ENCODE peak calls at places on chromosomes 7 and 10, in nine cellular contexts. A, O, J, T, L, P, W, B and K are unnamed samples.

GRCh38 chr10:91798736-91799579 is 732 bp downstream of the TNKS2 start:
- DNase-seq in L (peak), P (peak), W (no peak), A (peak), O (no peak), J (peak), T (no peak), B (peak), K (no peak)

GRCh38 chr7:1113548-1113885 is 25.6 kb downstream of the GPER1 start:
- DNase-seq in W (no peak), B (no peak), P (no peak), L (no peak), O (no peak), A (no peak), T (no peak), J (no peak), K (no peak)

GRCh38 chr10:10589540-10589939 is 428.1 kb upstream of the CELF2 start:
- DNase-seq in T (peak), J (peak), A (peak), L (peak), O (peak), B (no peak), W (no peak), P (peak), K (peak)

GRCh38 chr10:8481718-8482504 is 427.4 kb downstream of the GATA3 start:
- DNase-seq in J (no peak), T (no peak), P (no peak), B (no peak), A (no peak), O (no peak), L (no peak), W (no peak), K (no peak)

GRCh38 chr10:77226434-77226833 is 411.2 kb downstream of the KCNMA1 start:
- DNase-seq in J (no peak), L (no peak), B (no peak), O (no peak), A (no peak), P (no peak), W (no peak), T (no peak), K (no peak)

GRCh38 chr10:600234-600633 is 89.2 kb downstream of the DIP2C start:
- DNase-seq in L (no peak), O (no peak), B (no peak), T (no peak), J (no peak), A (no peak), P (no peak), W (no peak), K (no peak)

GRCh38 chr7:130853503-130854279 is 119.7 kb upstream of the KLF14 start:
- DNase-seq in L (peak), P (no peak), A (no peak), O (no peak), T (peak), B (no peak), W (no peak), J (no peak), K (no peak)

GRCh38 chr7:118492466-118492865 is 268.0 kb downstream of the ANKRD7 start:
- DNase-seq in A (no peak), B (no peak), P (no peak), T (no peak), J (no peak), W (no peak), L (no peak), O (no peak), K (no peak)

GRCh38 chr7:142916508-142916907 is 17.0 kb downstream of the TRPV5 start:
- DNase-seq in O (no peak), A (no peak), P (no peak), T (no peak), L (no peak), W (no peak), J (no peak), B (no peak), K (no peak)

GRCh38 chr7:155587486-155587885 is 41.1 kb upstream of the CNPY1 start:
- DNase-seq in T (no peak), L (no peak), P (no peak), J (no peak), A (no peak), W (no peak), O (no peak), B (no peak), K (no peak)

GRCh38 chr7:44374007-44374763 is 48.8 kb upstream of the CAMK2B start:
- DNase-seq in B (no peak), P (no peak), T (no peak), L (no peak), J (no peak), A (no peak), W (no peak), O (no peak), K (no peak)

GRCh38 chr10:10804998-10805737 is 212.5 kb upstream of the CELF2 start:
- DNase-seq in T (peak), B (no peak), J (no peak), O (no peak), A (peak), W (no peak), L (peak), P (no peak), K (no peak)

GRCh38 chr10:87064651-87065050 is 30.0 kb downstream of the GLUD1 start:
- DNase-seq in T (no peak), A (no peak), B (no peak), P (no peak), W (peak), L (no peak), J (no peak), O (no peak), K (no peak)

GRCh38 chr7:26052721-26053120 is 99.3 kb upstream of the NFE2L3 start:
- DNase-seq in B (no peak), W (no peak), A (no peak), O (no peak), L (no peak), J (peak), T (peak), P (no peak), K (peak)

GRCh38 chr10:72272689-72273409 is 875 bp upstream of the DDIT4 start:
- DNase-seq in A (peak), L (peak), P (peak), O (peak), T (peak), B (peak), W (peak), J (peak), K (no peak)

GRCh38 chr7:123711832-123712293 is 36.9 kb downstream of the WASL start:
- DNase-seq in O (no peak), W (no peak), L (no peak), T (no peak), A (no peak), J (no peak), B (no peak), P (no peak), K (no peak)

GRCh38 chr7:158350166-158350900 is 237.3 kb downstream of the PTPRN2 start:
- DNase-seq in T (no peak), J (no peak), O (no peak), A (no peak), P (peak), B (peak), W (peak), L (no peak), K (no peak)

GRCh38 chr10:49612513-49613159 is 1.2 kb upstream of the CHAT start:
- DNase-seq in B (peak), A (no peak), P (no peak), L (no peak), O (no peak), T (no peak), J (no peak), W (peak), K (no peak)

GRCh38 chr7:134818568-134819345 is 39.3 kb downstream of the CALD1 start:
- DNase-seq in T (no peak), L (no peak), P (no peak), O (no peak), A (no peak), J (no peak), B (no peak), W (no peak), K (no peak)

GRCh38 chr10:124448696-124449169 is 1.1 kb downstream of the NKX1-2 start:
- DNase-seq in W (no peak), B (no peak), P (no peak), J (no peak), T (no peak), A (no peak), O (no peak), L (no peak), K (no peak)

GRCh38 chr10:58178811-58179210 is 88.9 kb downstream of the IPMK start:
- DNase-seq in B (no peak), O (no peak), J (no peak), L (no peak), A (peak), W (no peak), P (no peak), T (no peak), K (no peak)

DNA sequence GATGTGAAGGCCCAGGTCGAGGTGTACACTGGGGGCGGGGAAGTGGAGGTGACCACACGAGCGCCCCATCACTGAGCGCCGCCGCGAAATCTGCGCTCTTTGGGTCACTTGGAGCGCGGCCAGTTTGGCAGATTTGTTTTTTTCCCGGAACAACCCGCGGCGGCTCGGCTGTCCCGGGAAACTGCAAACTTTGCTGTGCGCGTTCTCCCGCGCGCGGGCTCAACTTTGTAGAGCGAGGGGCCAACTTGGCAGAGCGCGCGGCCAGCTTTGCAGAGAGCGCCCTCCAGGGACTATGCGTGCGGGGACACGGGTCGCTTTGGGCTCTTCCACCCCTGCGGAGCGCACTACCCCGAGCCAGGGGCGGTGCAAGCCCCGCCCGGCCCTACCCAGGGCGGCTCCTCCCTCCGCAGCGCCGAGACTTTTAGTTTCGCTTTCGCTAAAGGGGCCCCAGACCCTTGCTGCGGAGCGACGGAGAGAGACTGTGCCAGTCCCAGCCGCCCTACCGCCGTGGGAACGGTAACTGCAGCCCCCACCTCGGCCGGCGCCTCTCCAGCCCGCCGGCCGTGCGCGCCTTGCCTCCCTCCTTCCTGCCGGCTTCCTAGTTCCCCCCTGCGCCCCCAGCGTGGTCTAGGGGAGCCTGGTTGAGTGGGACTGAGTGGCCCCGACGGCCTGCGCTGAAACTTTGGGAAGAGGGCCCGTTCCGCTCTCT is at the start of gene CASP7:
- DNase-seq in O (peak), A (peak), W (peak), J (peak), P (peak), T (peak), L (peak), B (peak), K (no peak)
- TF ChIP-seq CTCF in O (no peak), A (no peak), W (no peak), J (peak), P (no peak), T (no peak), L (no peak), B (no peak), K (no peak)

GRCh38 chr10:117137911-117138642 is at the start of gene VAX1:
- DNase-seq in B (no peak), A (no peak), J (no peak), O (no peak), T (no peak), W (no peak), L (no peak), P (no peak), K (no peak)
- H3K4me3 ChIP-seq in B (peak), A (peak), J (peak), O (peak), T (peak), W (peak), L (peak), P (no peak), K (peak)

GRCh38 chr10:114872519-114873087 is 51.0 kb downstream of the FHIP2A start:
- DNase-seq in O (no peak), W (no peak), T (no peak), J (no peak), P (no peak), B (no peak), L (no peak), A (no peak), K (no peak)

GRCh38 chr10:114877301-114877644 is 55.7 kb downstream of the FHIP2A start:
- DNase-seq in P (no peak), B (no peak), T (no peak), O (no peak), A (no peak), L (no peak), J (no peak), W (no peak), K (no peak)

GRCh38 chr10:114876602-114877300 is 55.2 kb downstream of the FHIP2A start:
- DNase-seq in J (no peak), L (no peak), P (peak), T (peak), A (peak), B (peak), O (peak), W (peak), K (no peak)

GRCh38 chr10:114876169-114876568 is 54.6 kb downstream of the FHIP2A start:
- DNase-seq in W (no peak), O (no peak), B (no peak), L (no peak), P (no peak), T (no peak), J (no peak), A (no peak), K (no peak)

DNA sequence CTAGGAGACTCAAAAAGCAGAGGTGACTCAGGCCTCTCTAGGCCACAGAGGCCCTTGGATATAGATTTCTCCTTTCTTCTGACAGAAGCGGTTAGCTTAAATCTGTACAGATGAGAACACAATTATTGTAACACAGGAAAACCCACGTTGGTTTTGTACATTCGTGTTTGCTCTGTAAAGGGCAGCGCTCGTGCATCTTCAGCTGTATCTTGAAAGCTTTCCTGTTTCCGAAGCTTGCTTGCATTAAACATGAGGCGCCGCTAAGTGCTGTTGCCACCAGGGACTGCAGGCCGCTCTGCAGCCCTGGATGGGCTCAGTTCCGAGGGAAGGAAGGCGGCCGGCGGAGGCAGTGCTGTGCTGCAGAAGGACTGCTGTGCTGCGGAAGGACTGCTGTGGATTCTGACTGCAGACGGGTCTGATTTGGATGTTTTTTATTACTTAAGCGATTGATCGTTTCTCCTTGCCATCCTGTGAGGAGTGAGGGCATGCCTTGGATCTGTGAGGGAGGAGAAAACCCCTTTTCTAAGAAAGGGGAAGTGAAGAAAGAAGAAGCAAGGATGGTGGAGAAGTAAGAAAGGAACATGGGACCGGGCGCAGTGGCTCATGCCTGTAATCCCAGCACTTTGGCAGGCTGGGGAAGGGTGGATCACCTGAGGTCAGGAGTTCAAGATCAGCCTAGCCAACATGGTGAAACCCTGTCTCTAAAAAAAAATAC is 53.4 kb downstream of the FHIP2A start:
- DNase-seq in P (peak), B (no peak), J (no peak), A (peak), L (peak), O (no peak), T (peak), W (peak), K (no peak)
- TF ChIP-seq CTCF in P (no peak), B (no peak), J (peak), A (no peak), L (no peak), O (no peak), T (no peak), W (no peak), K (no peak)

DNA sequence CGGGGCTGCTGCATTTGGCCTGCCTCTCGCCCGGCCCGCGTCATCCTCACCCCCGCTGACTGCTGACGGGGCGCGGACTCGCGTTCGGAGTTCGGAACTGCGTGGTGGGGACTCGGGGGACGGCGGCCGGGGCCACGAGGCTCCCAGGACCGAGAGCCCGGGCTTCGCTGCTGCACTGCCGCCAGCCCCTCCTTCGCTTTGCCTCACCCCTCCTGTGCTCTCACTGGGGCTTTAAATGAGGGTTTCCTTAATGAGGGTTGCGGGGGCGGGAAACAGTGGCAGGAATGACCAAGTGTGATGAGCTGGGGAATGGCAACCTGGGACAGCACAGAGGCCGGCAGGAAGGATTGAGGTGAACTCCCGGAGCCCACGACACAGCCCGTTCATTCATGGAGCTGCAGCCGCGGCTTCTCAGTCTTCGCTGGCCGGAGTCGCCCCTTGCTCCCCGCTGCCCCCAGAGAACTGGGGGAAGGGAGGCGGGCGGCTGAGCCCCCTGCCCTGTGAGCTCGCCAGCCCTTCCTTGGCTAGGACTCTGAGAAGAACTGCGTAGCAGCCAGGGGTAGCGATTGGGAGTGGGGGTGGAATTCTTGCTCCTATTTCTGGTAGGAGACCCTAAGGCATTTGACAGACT is 1.5 kb upstream of the LRRC4 start:
- DNase-seq in B (peak), A (no peak), J (no peak), O (no peak), P (no peak), L (no peak), T (no peak), W (no peak), K (no peak)
- H3K4me3 ChIP-seq in B (peak), A (peak), J (peak), O (no peak), P (no peak), L (peak), T (peak), W (peak), K (peak)